ENCODE peak calls at places on chromosomes 6 and 20, in five cellular contexts. One of them, this sample, is unnamed.
A peak's percentile ranks its signal among the peaks of the same experiment; 100 is the strongest.

GRCh38 chr6:137472738-137473137 is 21.5 kb downstream of the OLIG3 start:
- DNase-seq in CD14-positive monocyte: no peak
- DNase-seq in anterior cingulate cortex: no peak
- DNase-seq in T-helper 9 cell: no peak
- DNase-seq in GM12892: no peak
- DNase-seq in this sample: no peak

GRCh38 chr6:9933674-9934073 is 481.2 kb downstream of the TFAP2A start:
- DNase-seq in anterior cingulate cortex: no peak
- DNase-seq in GM12892: no peak
- DNase-seq in T-helper 9 cell: no peak
- DNase-seq in CD14-positive monocyte: no peak
- DNase-seq in this sample: no peak

GRCh38 chr6:29112135-29112534 is 4.3 kb downstream of the OR2J3 start:
- DNase-seq in anterior cingulate cortex: no peak
- DNase-seq in GM12892: no peak
- DNase-seq in CD14-positive monocyte: no peak
- DNase-seq in T-helper 9 cell: no peak
- DNase-seq in this sample: no peak

GRCh38 chr6:39303425-39304153 is 10.6 kb downstream of the KCNK17 start:
- DNase-seq in CD14-positive monocyte: no peak
- DNase-seq in T-helper 9 cell: no peak
- DNase-seq in anterior cingulate cortex: no peak
- DNase-seq in GM12892: no peak
- DNase-seq in this sample: no peak

GRCh38 chr6:134115715-134116074 is 63.3 kb upstream of the SLC2A12 start:
- DNase-seq in CD14-positive monocyte: no peak
- DNase-seq in T-helper 9 cell: no peak
- DNase-seq in anterior cingulate cortex: no peak
- DNase-seq in GM12892: no peak
- DNase-seq in this sample: no peak

GRCh38 chr20:2468581-2469407 is 1.8 kb downstream of the SNRPB start:
- DNase-seq in anterior cingulate cortex: no peak
- DNase-seq in T-helper 9 cell: no peak
- DNase-seq in GM12892: no peak
- DNase-seq in CD14-positive monocyte: no peak
- DNase-seq in this sample: no peak

GRCh38 chr6:1087112-1087843 is 224.6 kb upstream of the FOXQ1 start:
- DNase-seq in T-helper 9 cell: no peak
- DNase-seq in GM12892: no peak
- DNase-seq in anterior cingulate cortex: no peak
- DNase-seq in CD14-positive monocyte: no peak
- DNase-seq in this sample: no peak

GRCh38 chr20:47351643-47352331 is 4.7 kb downstream of the ZMYND8 start:
- DNase-seq in anterior cingulate cortex: peak; percentile 30
- DNase-seq in CD14-positive monocyte: no peak
- DNase-seq in GM12892: no peak
- DNase-seq in T-helper 9 cell: no peak
- DNase-seq in this sample: no peak

GRCh38 chr20:699811-700338 is 24.3 kb upstream of the SCRT2 start:
- DNase-seq in GM12892: no peak
- DNase-seq in T-helper 9 cell: no peak
- DNase-seq in CD14-positive monocyte: no peak
- DNase-seq in anterior cingulate cortex: peak; percentile 68
- DNase-seq in this sample: no peak

This sample was measured in GM12891.